ENCODE peak calls at places on chromosomes 7 and 10, in ten cellular contexts. M is bronchial epithelial cell, D is tibial artery, A is kidney, G is AG09309, L is body of pancreas, Z is left lung, E is NB4, X is WTC11, I is WERI-Rb-1. R is an unnamed sample.

GRCh38 chr7:139092090-139092796 is 17.3 kb downstream of the ZC3HAV1 start:
- DNase-seq in M (no peak), D (no peak), A (no peak), G (no peak), L (no peak), Z (no peak), E (no peak), X (no peak), I (no peak), R (no peak)

GRCh38 chr7:80411621-80412020 is 100.2 kb downstream of the GNAT3 start:
- DNase-seq in M (peak), D (no peak), A (no peak), G (no peak), L (no peak), Z (no peak), E (no peak), X (no peak), I (no peak), R (no peak)

GRCh38 chr10:21071001-21071673 is 174.0 kb upstream of the NEBL start:
- DNase-seq in M (no peak), D (no peak), A (no peak), G (no peak), L (no peak), Z (no peak), E (no peak), X (no peak), I (no peak), R (no peak)

GRCh38 chr7:139884441-139884840 is 55.4 kb downstream of the TBXAS1 start:
- DNase-seq in M (no peak), D (no peak), A (no peak), G (no peak), L (no peak), Z (no peak), E (no peak), X (no peak), I (no peak), R (no peak)

GRCh38 chr10:83273035-83273434 is 866.3 kb upstream of the GHITM start:
- DNase-seq in M (no peak), D (no peak), A (no peak), G (no peak), L (no peak), Z (no peak), E (no peak), X (no peak), I (no peak), R (no peak)

GRCh38 chr10:44963772-44964633 is 4.4 kb downstream of the RASSF4 start:
- DNase-seq in M (no peak), D (peak), A (peak), G (no peak), L (peak), Z (peak), E (no peak), X (peak), I (peak), R (peak)

GRCh38 chr7:151756076-151756731 is 120.7 kb downstream of the PRKAG2 start:
- DNase-seq in M (peak), D (no peak), A (peak), G (no peak), L (no peak), Z (peak), E (peak), X (no peak), I (no peak), R (no peak)

GRCh38 chr7:133705596-133705995 is 421.5 kb upstream of the LRGUK start:
- DNase-seq in M (peak), D (no peak), A (no peak), G (peak), L (no peak), Z (no peak), E (peak), X (no peak), I (no peak), R (no peak)

GRCh38 chr10:20855398-20856038 is 41.6 kb downstream of the NEBL start:
- DNase-seq in M (peak), D (no peak), A (no peak), G (no peak), L (no peak), Z (no peak), E (peak), X (no peak), I (no peak), R (no peak)

GRCh38 chr7:101857358-101857794 is 40.0 kb downstream of the CUX1 start:
- DNase-seq in M (no peak), D (no peak), A (no peak), G (no peak), L (no peak), Z (peak), E (no peak), X (no peak), I (no peak), R (no peak)

GRCh38 chr10:22503315-22504090 is 158.2 kb downstream of the SPAG6 start:
- DNase-seq in M (peak), D (no peak), A (no peak), G (no peak), L (no peak), Z (no peak), E (no peak), X (no peak), I (no peak), R (no peak)

GRCh38 chr7:129784783-129785456 is 167.8 kb downstream of the UBE2H start:
- DNase-seq in M (no peak), D (no peak), A (no peak), G (no peak), L (no peak), Z (peak), E (peak), X (peak), I (no peak), R (no peak)

GRCh38 chr10:81031774-81032173 is 494.1 kb downstream of the SH2D4B start:
- DNase-seq in M (no peak), D (no peak), A (no peak), G (no peak), L (no peak), Z (no peak), E (no peak), X (no peak), I (no peak), R (no peak)

GRCh38 chr10:98414932-98415709 is at the start of gene PYROXD2:
- DNase-seq in M (peak), D (peak), A (peak), G (peak), L (peak), Z (peak), E (peak), X (peak), I (no peak), R (peak)

GRCh38 chr7:99112097-99112496 is 31.8 kb downstream of the SMURF1 start:
- DNase-seq in M (no peak), D (no peak), A (no peak), G (no peak), L (no peak), Z (no peak), E (peak), X (no peak), I (no peak), R (no peak)

GRCh38 chr7:42087616-42088015 is 149.4 kb downstream of the GLI3 start:
- DNase-seq in M (no peak), D (no peak), A (no peak), G (no peak), L (no peak), Z (no peak), E (no peak), X (no peak), I (no peak), R (no peak)

GRCh38 chr10:17256627-17257026 is 28.6 kb downstream of the VIM start:
- DNase-seq in M (no peak), D (no peak), A (no peak), G (no peak), L (no peak), Z (no peak), E (no peak), X (no peak), I (no peak), R (no peak)

GRCh38 chr10:22986771-22987542 is 59.1 kb downstream of the ARMC3 start:
- DNase-seq in M (peak), D (no peak), A (no peak), G (peak), L (no peak), Z (no peak), E (peak), X (no peak), I (no peak), R (no peak)

GRCh38 chr7:94059747-94060146 is 55.6 kb upstream of the BET1 start:
- DNase-seq in M (peak), D (no peak), A (no peak), G (peak), L (no peak), Z (no peak), E (peak), X (no peak), I (no peak), R (no peak)

GRCh38 chr7:82018226-82018625 is 248.4 kb upstream of the HGF start:
- DNase-seq in M (no peak), D (no peak), A (no peak), G (peak), L (no peak), Z (no peak), E (no peak), X (no peak), I (no peak), R (no peak)

GRCh38 chr7:119105381-119105780 is 880.9 kb downstream of the ANKRD7 start:
- DNase-seq in M (no peak), D (no peak), A (no peak), G (no peak), L (no peak), Z (no peak), E (no peak), X (no peak), I (no peak), R (no peak)

GRCh38 chr7:137302075-137302474 is 41.5 kb downstream of the PTN start:
- DNase-seq in M (no peak), D (no peak), A (no peak), G (no peak), L (no peak), Z (no peak), E (no peak), X (no peak), I (no peak), R (no peak)

GRCh38 chr7:30873207-30873606 is 38.4 kb upstream of the AQP1 start:
- DNase-seq in M (no peak), D (no peak), A (no peak), G (no peak), L (no peak), Z (no peak), E (no peak), X (no peak), I (no peak), R (no peak)

DNA sequence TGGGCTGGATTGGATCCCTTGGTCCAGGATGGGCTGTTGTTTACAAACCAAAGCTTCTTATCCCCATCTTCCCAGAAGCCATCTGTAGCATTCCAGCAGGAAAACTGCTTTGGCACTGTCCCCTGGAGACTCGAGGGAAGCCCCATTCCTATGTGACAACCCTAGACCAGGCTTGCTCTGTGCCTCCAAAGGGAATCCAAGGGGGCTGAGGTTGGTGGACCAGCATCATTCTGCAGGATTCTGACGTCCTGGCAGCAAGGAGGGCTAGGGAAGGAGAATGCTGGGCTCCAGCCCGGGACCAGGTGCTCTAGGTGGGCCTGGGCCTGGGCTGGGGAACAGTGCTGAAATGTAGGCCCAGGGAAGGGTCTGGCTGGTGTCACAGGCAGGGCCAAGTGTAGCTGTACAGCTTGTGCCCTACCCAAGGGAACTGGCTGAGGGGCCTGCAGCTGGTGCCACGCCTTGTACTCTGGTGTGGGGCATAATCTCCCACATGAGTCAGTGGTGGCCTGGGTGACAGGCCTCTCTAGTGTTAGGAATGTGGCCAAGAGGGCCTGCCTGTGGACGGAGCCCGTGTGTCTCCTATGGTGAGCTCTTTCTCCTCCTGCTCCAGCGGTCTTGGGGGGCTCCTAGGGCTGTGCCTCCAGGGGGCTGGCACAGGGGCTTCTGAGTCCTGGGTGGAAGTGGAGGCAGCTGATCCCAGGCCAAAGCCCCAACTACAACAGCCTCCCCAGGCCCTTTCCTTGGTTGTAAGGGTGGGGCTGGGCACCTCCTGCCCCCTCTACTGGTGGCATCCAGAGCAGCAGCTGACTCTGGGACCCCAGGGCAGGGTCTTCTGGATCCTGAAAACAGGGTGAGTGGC is 25.2 kb downstream of the TRIM8 start:
- DNase-seq in M (peak), D (no peak), A (peak), G (no peak), L (peak), Z (peak), E (no peak), X (peak), I (no peak), R (no peak)
- TF ChIP-seq CTCF in M (peak), D (peak), A (no peak), G (no peak), L (peak), Z (no peak), E (peak), X (peak), I (no peak), R (no peak)

GRCh38 chr10:79315602-79315920 is 31.7 kb upstream of the PPIF start:
- DNase-seq in M (no peak), D (no peak), A (no peak), G (no peak), L (no peak), Z (no peak), E (no peak), X (no peak), I (no peak), R (no peak)

GRCh38 chr10:79314761-79315601 is 32.3 kb upstream of the PPIF start:
- DNase-seq in M (no peak), D (no peak), A (no peak), G (no peak), L (no peak), Z (peak), E (no peak), X (no peak), I (no peak), R (no peak)

GRCh38 chr10:79319372-79319771 is 27.9 kb upstream of the PPIF start:
- DNase-seq in M (no peak), D (no peak), A (peak), G (no peak), L (no peak), Z (peak), E (no peak), X (no peak), I (no peak), R (no peak)

GRCh38 chr10:79318369-79318768 is 28.9 kb upstream of the PPIF start:
- DNase-seq in M (no peak), D (no peak), A (peak), G (no peak), L (no peak), Z (peak), E (no peak), X (no peak), I (no peak), R (no peak)

GRCh38 chr10:79316671-79317431 is 30.4 kb upstream of the PPIF start:
- DNase-seq in M (no peak), D (no peak), A (no peak), G (no peak), L (no peak), Z (no peak), E (peak), X (no peak), I (no peak), R (no peak)
- TF ChIP-seq CTCF in M (peak), D (no peak), A (no peak), G (no peak), L (no peak), Z (no peak), E (peak), X (no peak), I (peak), R (no peak)

DNA sequence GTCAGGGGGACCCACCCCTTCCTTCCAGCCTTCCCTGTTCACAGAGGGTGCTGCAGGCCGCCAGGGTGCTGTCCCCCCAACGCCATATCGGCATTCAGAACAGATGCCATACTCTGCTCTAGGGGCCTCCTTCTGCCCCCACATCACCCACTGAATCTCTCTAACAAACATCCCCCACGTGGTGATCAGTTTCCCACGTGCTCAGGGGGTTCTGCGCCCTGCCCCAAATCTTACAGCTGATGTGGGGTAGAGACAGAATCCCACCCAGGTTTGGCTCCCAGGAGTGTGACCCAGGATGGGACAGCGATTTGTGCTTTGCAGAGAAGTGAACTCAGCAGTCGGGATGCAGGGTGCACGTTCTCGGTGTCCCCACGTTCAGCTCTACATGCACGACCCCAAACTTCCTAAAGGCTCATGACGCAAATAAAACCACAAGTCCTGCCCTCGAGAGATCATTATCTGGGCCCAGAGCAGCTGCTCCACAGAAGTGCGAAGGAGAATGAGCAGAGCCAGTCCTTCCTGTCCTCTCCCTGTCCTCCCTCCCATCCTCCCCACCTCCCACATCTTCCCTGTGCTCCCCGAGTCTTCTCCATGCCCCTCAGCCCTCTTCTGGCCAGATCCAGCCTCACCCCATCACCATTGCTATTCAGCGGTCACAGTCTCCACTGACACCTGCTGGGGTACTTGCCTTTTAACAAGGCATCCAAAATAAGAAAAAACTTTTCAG is 423.4 kb downstream of the DNAJB6 start:
- DNase-seq in M (no peak), D (no peak), A (peak), G (no peak), L (no peak), Z (no peak), E (peak), X (no peak), I (peak), R (no peak)
- TF ChIP-seq CTCF in M (no peak), D (no peak), A (no peak), G (no peak), L (no peak), Z (no peak), E (peak), X (no peak), I (peak), R (no peak)

GRCh38 chr7:156255635-156256034 is 384.9 kb upstream of the RNF32 start:
- DNase-seq in M (no peak), D (no peak), A (no peak), G (no peak), L (no peak), Z (no peak), E (no peak), X (no peak), I (no peak), R (no peak)

GRCh38 chr7:156261581-156261980 is 379.0 kb upstream of the RNF32 start:
- DNase-seq in M (no peak), D (no peak), A (no peak), G (no peak), L (no peak), Z (no peak), E (no peak), X (no peak), I (no peak), R (no peak)

GRCh38 chr7:156257904-156258303 is 382.7 kb upstream of the RNF32 start:
- DNase-seq in M (no peak), D (no peak), A (no peak), G (no peak), L (no peak), Z (no peak), E (peak), X (no peak), I (no peak), R (no peak)
- TF ChIP-seq CTCF in M (no peak), D (no peak), A (no peak), G (no peak), L (no peak), Z (no peak), E (no peak), X (no peak), I (no peak), R (no peak)

DNA sequence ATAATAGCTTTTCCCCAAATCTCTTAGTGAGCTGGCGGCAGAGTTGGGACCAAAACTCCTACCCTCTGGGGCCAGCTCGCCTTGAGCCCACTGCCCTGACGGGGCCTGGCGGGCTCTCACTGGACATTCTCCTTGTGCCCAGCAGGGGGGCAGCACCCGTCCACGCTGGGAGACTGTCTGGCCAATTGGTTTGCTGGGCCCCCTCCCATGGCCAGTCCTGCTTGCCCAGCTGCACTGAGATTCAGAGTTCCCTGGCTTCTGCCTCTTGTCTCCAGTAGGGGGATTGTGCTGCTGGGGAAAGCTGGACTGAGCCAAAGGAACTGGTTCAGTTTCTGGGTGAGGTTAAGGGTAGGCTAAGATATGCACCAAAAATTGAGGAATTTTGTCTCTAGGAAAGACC is 59.8 kb downstream of the RAMP3 start:
- DNase-seq in M (peak), D (no peak), A (no peak), G (no peak), L (no peak), Z (no peak), E (no peak), X (peak), I (peak), R (no peak)
- TF ChIP-seq CTCF in M (peak), D (no peak), A (peak), G (peak), L (no peak), Z (no peak), E (peak), X (no peak), I (peak), R (no peak)

GRCh38 chr7:144848078-144848477 is 12.2 kb upstream of the TPK1 start:
- DNase-seq in M (no peak), D (no peak), A (no peak), G (no peak), L (no peak), Z (no peak), E (no peak), X (no peak), I (no peak), R (no peak)
- TF ChIP-seq CTCF in M (no peak), D (no peak), A (no peak), G (no peak), L (no peak), Z (no peak), E (no peak), X (no peak), I (no peak), R (no peak)

GRCh38 chr7:148286150-148286549 is 304.4 kb upstream of the C7orf33 start:
- DNase-seq in M (peak), D (no peak), A (no peak), G (no peak), L (no peak), Z (no peak), E (peak), X (no peak), I (peak), R (peak)
- TF ChIP-seq CTCF in M (peak), D (peak), A (peak), G (no peak), L (peak), Z (no peak), E (peak), X (no peak), I (peak), R (no peak)

R was measured in glutamatergic neuron.